ENCODE peak calls at places on chromosome 13, in six cellular contexts. M is kidney epithelial cell; S is stimulated activated CD8-positive, alpha-beta memory T cell treated with anti-CD3 and anti-CD28 coated beads, Interleukin-2, amount 100 ng/mL, for 48 hours; P is type B pancreatic cell; X is neuronal stem cell; N is tibial artery. E is an unnamed sample.

GRCh38 chr13:113454936-113455335 is 1.6 kb upstream of the ADPRHL1 start:
- DNase-seq in P (no peak), S (no peak), X (no peak), M (no peak), N (no peak), E (no peak)

GRCh38 chr13:111661052-111661451 is 340.6 kb downstream of the TEX29 start:
- DNase-seq in M (no peak), P (peak), S (no peak), X (no peak), N (no peak), E (peak)

GRCh38 chr13:51148223-51148951 is 37.3 kb upstream of the C13orf42 start:
- DNase-seq in M (no peak), P (peak), S (no peak), X (peak), N (no peak), E (no peak)

GRCh38 chr13:112583592-112584277 is 4.2 kb downstream of the TUBGCP3 start:
- DNase-seq in X (no peak), M (no peak), P (no peak), N (no peak), S (no peak), E (no peak)

GRCh38 chr13:99517577-99517976 is 16.3 kb downstream of the TM9SF2 start:
- DNase-seq in P (no peak), S (no peak), M (no peak), X (no peak), N (no peak), E (no peak)

GRCh38 chr13:73835138-73835721 is 299.0 kb downstream of the KLF12 start:
- DNase-seq in M (no peak), P (no peak), S (no peak), X (peak), N (no peak), E (no peak)

GRCh38 chr13:86174632-86175031 is 375.4 kb upstream of the SLITRK6 start:
- DNase-seq in M (no peak), S (no peak), N (no peak), X (no peak), P (no peak), E (no peak)

GRCh38 chr13:48265217-48265815 is 32.3 kb downstream of the ITM2B start:
- DNase-seq in S (peak), P (no peak), N (no peak), M (no peak), X (no peak), E (no peak)

GRCh38 chr13:40445557-40445990 is 220.9 kb downstream of the FOXO1 start:
- DNase-seq in S (no peak), M (peak), N (no peak), X (no peak), P (no peak), E (no peak)

GRCh38 chr13:35228536-35228935 is 248.0 kb downstream of the MAB21L1 start:
- DNase-seq in P (no peak), M (no peak), N (no peak), S (no peak), X (no peak), E (no peak)

GRCh38 chr13:31267126-31267784 is 67.5 kb downstream of the B3GLCT start:
- DNase-seq in M (no peak), N (no peak), S (no peak), X (no peak), P (no peak), E (no peak)

GRCh38 chr13:26961890-26962615 is 201.5 kb upstream of the GPR12 start:
- DNase-seq in M (no peak), N (no peak), S (no peak), X (no peak), P (no peak), E (no peak)

GRCh38 chr13:79883216-79883615 is 402.3 kb downstream of the NDFIP2 start:
- DNase-seq in N (no peak), P (no peak), M (no peak), X (no peak), S (no peak), E (no peak)

GRCh38 chr13:19592657-19593175 is 31.4 kb upstream of the TPTE2 start:
- DNase-seq in M (no peak), P (no peak), S (no peak), N (no peak), X (no peak), E (no peak)

GRCh38 chr13:106905380-106906259 is 337.7 kb upstream of the ARGLU1 start:
- DNase-seq in M (no peak), P (no peak), S (no peak), X (no peak), N (no peak), E (no peak)

GRCh38 chr13:35826626-35827254 is 304.4 kb downstream of the DCLK1 start:
- DNase-seq in P (no peak), X (no peak), M (no peak), S (no peak), N (no peak), E (no peak)

GRCh38 chr13:91280806-91281205 is 66.7 kb upstream of the MIR17HG start:
- DNase-seq in S (no peak), M (no peak), P (no peak), X (no peak), N (no peak), E (no peak)

GRCh38 chr13:45833663-45834062 is 17.9 kb downstream of the SIAH3 start:
- DNase-seq in M (peak), X (no peak), P (no peak), N (no peak), S (no peak), E (no peak)

GRCh38 chr13:97194473-97194872 is 27.7 kb upstream of the MBNL2 start:
- DNase-seq in P (no peak), X (no peak), S (no peak), M (peak), N (no peak), E (no peak)

GRCh38 chr13:22243519-22244197 is 572.8 kb downstream of the FGF9 start:
- DNase-seq in M (no peak), X (no peak), N (no peak), P (no peak), S (no peak), E (no peak)

GRCh38 chr13:28505543-28506135 is 10.7 kb upstream of the FLT1 start:
- DNase-seq in N (no peak), M (no peak), S (no peak), P (no peak), X (no peak), E (no peak)

GRCh38 chr13:41028051-41028450 is 8.9 kb upstream of the ELF1 start:
- DNase-seq in M (no peak), N (no peak), X (no peak), P (no peak), S (no peak), E (no peak)

GRCh38 chr13:102401755-102402154 is at the start of gene FGF14:
- DNase-seq in X (no peak), M (no peak), N (no peak), S (no peak), P (no peak), E (no peak)

GRCh38 chr13:110465696-110466095 is 95.8 kb downstream of the RAB20 start:
- DNase-seq in N (no peak), S (no peak), P (no peak), X (no peak), M (no peak), E (no peak)

GRCh38 chr13:93145199-93145598 is 81.4 kb upstream of the GPC6 start:
- DNase-seq in P (no peak), S (no peak), N (no peak), M (peak), X (no peak), E (no peak)

GRCh38 chr13:91922969-91923592 is 524.7 kb downstream of the GPC5 start:
- DNase-seq in P (no peak), S (no peak), N (no peak), M (no peak), X (no peak), E (no peak)

GRCh38 chr13:44919103-44919804 is 70.0 kb downstream of the NUFIP1 start:
- DNase-seq in M (no peak), N (no peak), X (no peak), S (no peak), P (no peak), E (no peak)

GRCh38 chr13:20191311-20191901 is 1.3 kb downstream of the GJB2 start:
- DNase-seq in N (no peak), M (no peak), X (no peak), S (no peak), P (no peak), E (no peak)

GRCh38 chr13:52446265-52446664 is 4.2 kb downstream of the VPS36 start:
- DNase-seq in X (no peak), S (no peak), P (no peak), M (no peak), N (no peak), E (no peak)

GRCh38 chr13:28671393-28671792 is 12.5 kb downstream of the POMP start:
- DNase-seq in P (no peak), N (no peak), M (no peak), S (no peak), X (no peak), E (no peak)

GRCh38 chr13:76823969-76824368 is 62.2 kb downstream of the KCTD12 start:
- DNase-seq in S (no peak), M (no peak), P (no peak), N (no peak), X (no peak), E (no peak)

GRCh38 chr13:79786176-79786575 is 305.2 kb downstream of the NDFIP2 start:
- DNase-seq in S (no peak), N (no peak), X (no peak), P (no peak), M (no peak), E (no peak)

GRCh38 chr13:109146393-109146792 is 517.0 kb downstream of the MYO16 start:
- DNase-seq in X (no peak), N (no peak), P (no peak), S (no peak), M (no peak), E (no peak)

GRCh38 chr13:31485651-31486051 is 253.7 kb upstream of the RXFP2 start:
- DNase-seq in S (no peak), X (no peak), N (no peak), M (no peak), P (no peak), E (no peak)

GRCh38 chr13:40812724-40813445 is 23.5 kb downstream of the SLC25A15 start:
- DNase-seq in X (no peak), S (no peak), M (peak), P (no peak), N (no peak), E (no peak)

GRCh38 chr13:37475966-37476365 is 122.6 kb downstream of the POSTN start:
- DNase-seq in P (no peak), S (no peak), N (no peak), M (no peak), X (no peak), E (no peak)

GRCh38 chr13:113468029-113468428 is 14.7 kb upstream of the ADPRHL1 start:
- DNase-seq in N (no peak), X (no peak), S (no peak), M (no peak), P (no peak), E (no peak)

GRCh38 chr13:30796833-30797601 is 61.7 kb downstream of the ALOX5AP start:
- DNase-seq in S (no peak), X (no peak), M (no peak), P (no peak), N (no peak), E (no peak)

GRCh38 chr13:76856141-76856571 is 30.0 kb downstream of the KCTD12 start:
- DNase-seq in P (no peak), X (no peak), S (no peak), M (peak), N (no peak), E (no peak)